ENCODE peak calls at places on chromosomes 5 and 9, in five cellular contexts. One of them, this sample, is unnamed.

GRCh38 chr5:157748740-157749461 is 5.4 kb downstream of the LSM11 start:
- DNase-seq in transverse colon: no peak
- DNase-seq in esophagus muscularis mucosa: no peak
- DNase-seq in K562: peak
- DNase-seq in A549: peak
- DNase-seq in this sample: no peak

GRCh38 chr5:9608093-9608492 is 22.1 kb downstream of the TAS2R1 start:
- DNase-seq in transverse colon: no peak
- DNase-seq in esophagus muscularis mucosa: no peak
- DNase-seq in K562: no peak
- DNase-seq in A549: no peak
- DNase-seq in this sample: no peak

GRCh38 chr5:79878721-79879336 is 112.2 kb downstream of the MTX3 start:
- DNase-seq in transverse colon: no peak
- DNase-seq in esophagus muscularis mucosa: peak
- DNase-seq in K562: peak
- DNase-seq in A549: peak
- DNase-seq in this sample: no peak

GRCh38 chr5:177523711-177524538 is 7.2 kb upstream of the DDX41 start:
- DNase-seq in transverse colon: no peak
- DNase-seq in esophagus muscularis mucosa: no peak
- DNase-seq in K562: no peak
- DNase-seq in A549: no peak
- DNase-seq in this sample: no peak

GRCh38 chr9:88378317-88378716 is 9.9 kb upstream of the SPIN1 start:
- DNase-seq in transverse colon: no peak
- DNase-seq in esophagus muscularis mucosa: no peak
- DNase-seq in K562: no peak
- DNase-seq in A549: peak
- DNase-seq in this sample: no peak

GRCh38 chr5:159874308-159874707 is 42.0 kb upstream of the ADRA1B start:
- DNase-seq in transverse colon: no peak
- DNase-seq in esophagus muscularis mucosa: no peak
- DNase-seq in K562: no peak
- DNase-seq in A549: peak
- DNase-seq in this sample: no peak

GRCh38 chr5:35294976-35295375 is 64.7 kb upstream of the PRLR start:
- DNase-seq in transverse colon: no peak
- DNase-seq in esophagus muscularis mucosa: no peak
- DNase-seq in K562: no peak
- DNase-seq in A549: no peak
- DNase-seq in this sample: no peak

GRCh38 chr5:179963375-179963774 is 55.7 kb upstream of the TBC1D9B start:
- DNase-seq in transverse colon: no peak
- DNase-seq in esophagus muscularis mucosa: peak
- DNase-seq in K562: no peak
- DNase-seq in A549: no peak
- DNase-seq in this sample: no peak

GRCh38 chr5:86565197-86565789 is 52.4 kb upstream of the COX7C start:
- DNase-seq in transverse colon: no peak
- DNase-seq in esophagus muscularis mucosa: no peak
- DNase-seq in K562: no peak
- DNase-seq in A549: peak
- DNase-seq in this sample: no peak

GRCh38 chr5:68343421-68343826 is 127.9 kb downstream of the PIK3R1 start:
- DNase-seq in transverse colon: no peak
- DNase-seq in esophagus muscularis mucosa: no peak
- DNase-seq in K562: peak
- DNase-seq in A549: peak
- DNase-seq in this sample: peak

GRCh38 chr5:36150676-36151433 is 832 bp downstream of the LMBRD2 start:
- DNase-seq in transverse colon: peak
- DNase-seq in esophagus muscularis mucosa: no peak
- DNase-seq in K562: no peak
- DNase-seq in A549: peak
- DNase-seq in this sample: no peak

GRCh38 chr9:84490206-84490605 is 149.6 kb upstream of the SLC28A3 start:
- DNase-seq in transverse colon: no peak
- DNase-seq in esophagus muscularis mucosa: no peak
- DNase-seq in K562: no peak
- DNase-seq in A549: no peak
- DNase-seq in this sample: no peak

GRCh38 chr9:4243113-4243512 is 56.8 kb downstream of the GLIS3 start:
- DNase-seq in transverse colon: no peak
- DNase-seq in esophagus muscularis mucosa: no peak
- DNase-seq in K562: no peak
- DNase-seq in A549: no peak
- DNase-seq in this sample: no peak

GRCh38 chr5:128774605-128775004 is 190.7 kb upstream of the SLC27A6 start:
- DNase-seq in transverse colon: no peak
- DNase-seq in esophagus muscularis mucosa: no peak
- DNase-seq in K562: no peak
- DNase-seq in A549: no peak
- DNase-seq in this sample: no peak

GRCh38 chr5:15013654-15014463 is 142.3 kb upstream of the ANKH start:
- DNase-seq in transverse colon: no peak
- DNase-seq in esophagus muscularis mucosa: no peak
- DNase-seq in K562: peak
- DNase-seq in A549: peak
- DNase-seq in this sample: no peak

GRCh38 chr9:114174876-114175771 is 19.8 kb downstream of the COL27A1 start:
- DNase-seq in transverse colon: peak
- DNase-seq in esophagus muscularis mucosa: no peak
- DNase-seq in K562: no peak
- DNase-seq in A549: no peak
- DNase-seq in this sample: no peak
- TF ChIP-seq EP300 in transverse colon: no peak
- TF ChIP-seq EP300 in esophagus muscularis mucosa: no peak
- TF ChIP-seq EP300 in K562: no peak
- TF ChIP-seq EP300 in A549: no peak
- TF ChIP-seq EP300 in this sample: no peak

DNA sequence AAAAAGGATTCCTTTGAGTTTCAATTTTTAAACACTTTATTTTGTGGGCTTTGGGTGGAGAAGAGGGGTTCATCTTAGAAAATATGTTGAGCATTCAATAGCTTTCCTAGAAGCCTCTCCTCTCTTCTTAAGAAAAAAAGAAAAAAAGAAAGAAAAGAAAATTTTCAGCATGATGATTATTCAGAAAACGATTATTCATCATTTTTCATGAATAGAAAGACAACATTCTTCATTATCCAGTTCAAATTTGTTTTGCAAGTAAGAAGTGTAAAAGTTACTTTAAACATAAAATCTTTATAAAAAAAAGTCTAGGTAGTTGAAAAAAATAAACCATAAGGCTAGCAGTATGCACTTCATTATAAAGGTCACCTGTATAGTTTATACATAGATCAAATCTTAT is 636.5 kb downstream of the IRX1 start:
- DNase-seq in transverse colon: no peak
- DNase-seq in esophagus muscularis mucosa: no peak
- DNase-seq in K562: no peak
- DNase-seq in A549: no peak
- DNase-seq in this sample: no peak
- TF ChIP-seq EP300 in transverse colon: no peak
- TF ChIP-seq EP300 in esophagus muscularis mucosa: no peak
- TF ChIP-seq EP300 in K562: no peak
- TF ChIP-seq EP300 in A549: no peak
- TF ChIP-seq EP300 in this sample: no peak

DNA sequence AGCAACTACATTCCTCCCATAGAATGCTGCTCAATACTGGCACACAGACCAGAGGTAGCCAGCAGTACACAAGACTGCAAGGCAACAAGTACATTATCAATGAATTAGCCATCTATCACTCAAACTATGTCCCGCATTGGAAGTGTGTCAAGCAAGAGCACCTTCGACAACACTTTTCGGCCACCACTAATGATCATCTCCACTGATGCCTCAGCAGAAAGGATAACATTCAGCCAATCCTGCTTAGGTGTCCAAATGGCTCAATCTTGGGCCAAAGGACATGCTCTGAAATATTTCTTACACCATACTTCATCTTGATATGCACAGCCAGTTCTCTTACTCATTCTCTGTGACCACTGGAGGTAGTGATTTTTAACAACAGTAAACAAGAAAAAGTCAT is 25.0 kb downstream of the SKP1 start:
- DNase-seq in transverse colon: no peak
- DNase-seq in esophagus muscularis mucosa: no peak
- DNase-seq in K562: no peak
- DNase-seq in A549: no peak
- DNase-seq in this sample: no peak
- TF ChIP-seq EP300 in transverse colon: no peak
- TF ChIP-seq EP300 in esophagus muscularis mucosa: no peak
- TF ChIP-seq EP300 in K562: no peak
- TF ChIP-seq EP300 in A549: no peak
- TF ChIP-seq EP300 in this sample: no peak

GRCh38 chr5:58204966-58205365 is 254.9 kb downstream of the PLK2 start:
- DNase-seq in transverse colon: no peak
- DNase-seq in esophagus muscularis mucosa: no peak
- DNase-seq in K562: no peak
- DNase-seq in A549: no peak
- DNase-seq in this sample: no peak

GRCh38 chr5:58200451-58200850 is 259.4 kb downstream of the PLK2 start:
- DNase-seq in transverse colon: no peak
- DNase-seq in esophagus muscularis mucosa: no peak
- DNase-seq in K562: no peak
- DNase-seq in A549: no peak
- DNase-seq in this sample: no peak

GRCh38 chr5:58199087-58199486 is 260.8 kb downstream of the PLK2 start:
- DNase-seq in transverse colon: no peak
- DNase-seq in esophagus muscularis mucosa: no peak
- DNase-seq in K562: no peak
- DNase-seq in A549: no peak
- DNase-seq in this sample: no peak

GRCh38 chr5:58198330-58198729 is 261.6 kb downstream of the PLK2 start:
- DNase-seq in transverse colon: no peak
- DNase-seq in esophagus muscularis mucosa: no peak
- DNase-seq in K562: no peak
- DNase-seq in A549: no peak
- DNase-seq in this sample: no peak

DNA sequence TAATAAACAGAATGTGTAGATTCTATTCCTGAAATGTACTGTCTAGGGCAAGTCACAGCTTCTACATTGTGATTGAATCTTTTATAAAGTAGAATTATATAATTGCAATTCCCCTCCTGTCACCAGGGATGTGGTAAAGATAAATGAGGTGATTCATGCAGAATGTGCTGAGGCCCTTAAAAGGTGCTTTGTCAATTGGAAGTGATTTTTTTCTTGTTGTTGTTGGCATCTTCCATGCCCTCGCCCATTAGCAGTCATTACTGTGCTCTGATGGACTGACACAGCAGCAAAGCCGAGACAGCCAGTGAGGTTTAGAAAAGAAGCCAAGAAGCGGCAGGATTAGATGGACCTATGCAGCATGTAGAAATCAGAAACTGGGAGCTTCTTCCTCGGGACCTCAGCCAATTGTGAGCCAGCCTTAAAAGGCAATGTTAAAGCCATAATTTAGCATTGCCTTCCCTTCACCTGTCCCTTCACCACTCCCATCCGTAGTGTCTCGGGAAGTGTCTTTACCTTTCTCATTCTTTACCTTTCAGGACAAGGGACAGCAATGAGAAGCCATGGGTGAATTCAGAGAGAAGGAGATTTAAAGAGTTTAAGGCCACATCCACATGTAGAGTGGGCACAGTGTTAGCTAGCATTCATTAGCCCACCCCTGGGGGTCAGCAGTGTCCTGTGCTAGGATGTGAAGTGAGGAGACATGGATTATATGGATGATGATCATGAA is 257.8 kb downstream of the PLK2 start:
- DNase-seq in transverse colon: no peak
- DNase-seq in esophagus muscularis mucosa: no peak
- DNase-seq in K562: no peak
- DNase-seq in A549: no peak
- DNase-seq in this sample: no peak
- TF ChIP-seq EP300 in transverse colon: no peak
- TF ChIP-seq EP300 in esophagus muscularis mucosa: no peak
- TF ChIP-seq EP300 in K562: no peak
- TF ChIP-seq EP300 in A549: no peak
- TF ChIP-seq EP300 in this sample: no peak

DNA sequence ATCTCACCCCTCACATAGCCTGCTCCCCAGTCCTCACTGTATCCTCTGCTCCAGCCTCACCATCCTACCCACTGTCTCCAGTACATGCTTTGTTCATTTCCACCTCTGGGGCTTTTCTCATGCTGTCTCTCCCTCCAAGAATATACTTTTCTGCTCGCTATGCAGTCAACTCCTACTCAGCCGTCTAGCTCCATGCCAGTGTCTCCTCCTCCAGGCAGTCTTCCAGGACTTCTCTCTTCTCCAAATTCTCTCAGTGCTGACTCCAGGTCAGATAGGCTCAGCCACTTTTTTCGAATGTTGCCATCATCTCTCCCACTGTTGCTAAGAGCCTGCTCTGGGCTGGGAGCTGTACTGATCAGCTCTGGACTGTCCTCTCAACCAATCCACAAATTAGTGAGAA is 8.0 kb upstream of the DAB2IP start:
- DNase-seq in transverse colon: no peak
- DNase-seq in esophagus muscularis mucosa: no peak
- DNase-seq in K562: no peak
- DNase-seq in A549: no peak
- DNase-seq in this sample: no peak
- TF ChIP-seq EP300 in transverse colon: no peak
- TF ChIP-seq EP300 in esophagus muscularis mucosa: no peak
- TF ChIP-seq EP300 in K562: no peak
- TF ChIP-seq EP300 in A549: no peak
- TF ChIP-seq EP300 in this sample: no peak

GRCh38 chr5:142433526-142434321 is 108.9 kb upstream of the SPRY4 start:
- DNase-seq in transverse colon: no peak
- DNase-seq in esophagus muscularis mucosa: no peak
- DNase-seq in K562: no peak
- DNase-seq in A549: no peak
- DNase-seq in this sample: no peak
- TF ChIP-seq EP300 in transverse colon: no peak
- TF ChIP-seq EP300 in esophagus muscularis mucosa: no peak
- TF ChIP-seq EP300 in K562: no peak
- TF ChIP-seq EP300 in A549: no peak
- TF ChIP-seq EP300 in this sample: no peak

This sample was measured in ovary.